ENCODE peak calls at places on chromosomes 11 and 22, in six cellular contexts. O, F, X, N, J and C are unnamed samples.

GRCh38 chr11:112961146-112961668 is at the start of gene NCAM1:
- DNase-seq in O (no peak), F (peak; percentile 68), X (peak; percentile 67), N (peak; percentile 25), J (no peak), C (no peak)

GRCh38 chr11:120651836-120652235 is 140.3 kb downstream of the GRIK4 start:
- DNase-seq in O (no peak), F (no peak), X (no peak), N (no peak), J (no peak), C (no peak)

GRCh38 chr11:1310315-1310687 is 869 bp upstream of the TOLLIP start:
- DNase-seq in O (no peak), F (no peak), X (no peak), N (no peak), J (no peak), C (no peak)

GRCh38 chr22:32994046-32994827 is 63.9 kb downstream of the SYN3 start:
- DNase-seq in O (no peak), F (no peak), X (no peak), N (no peak), J (no peak), C (no peak)

GRCh38 chr22:46763051-46763705 is 728 bp downstream of the TBC1D22A start:
- DNase-seq in O (no peak), F (no peak), X (no peak), N (peak; percentile 56), J (peak; percentile 68), C (no peak)

GRCh38 chr11:126034026-126034822 is 28.4 kb downstream of the CDON start:
- DNase-seq in O (no peak), F (no peak), X (no peak), N (no peak), J (no peak), C (no peak)

GRCh38 chr22:45832959-45833580 is 143.9 kb downstream of the WNT7B start:
- DNase-seq in O (no peak), F (no peak), X (no peak), N (no peak), J (no peak), C (no peak)

GRCh38 chr22:46931414-46931813 is 169.0 kb downstream of the TBC1D22A start:
- DNase-seq in O (no peak), F (peak; percentile 31), X (no peak), N (no peak), J (no peak), C (peak; percentile 5)

GRCh38 chr11:69817265-69818236 is 1.7 kb downstream of the FGF3 start:
- DNase-seq in O (no peak), F (peak; percentile 28), X (no peak), N (no peak), J (no peak), C (no peak)

GRCh38 chr11:15829312-15829711 is 527.0 kb downstream of the SOX6 start:
- DNase-seq in O (no peak), F (no peak), X (no peak), N (no peak), J (no peak), C (no peak)

GRCh38 chr11:69272961-69273461 is 20.9 kb upstream of the MYEOV start:
- DNase-seq in O (no peak), F (no peak), X (peak; percentile 49), N (no peak), J (no peak), C (no peak)

DNA sequence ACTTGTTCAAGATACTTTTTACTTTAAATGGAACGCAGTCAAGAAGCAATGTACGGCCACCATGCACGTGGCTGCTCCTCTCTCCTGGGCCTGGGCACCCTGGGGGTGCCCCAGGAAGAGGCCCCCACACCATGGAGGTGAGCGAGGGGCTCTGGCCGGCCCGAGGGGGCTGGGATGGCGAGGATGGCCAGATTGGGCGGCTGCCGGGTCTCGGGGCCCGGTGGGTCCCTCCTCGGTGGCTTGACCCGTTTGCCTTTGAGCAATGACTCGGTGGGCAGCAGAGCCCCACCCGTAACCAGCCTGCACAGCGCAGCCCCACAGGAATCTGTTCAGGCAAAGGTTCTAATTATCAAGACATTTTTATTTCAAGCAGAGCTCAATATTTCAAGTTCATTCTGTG is 167.4 kb downstream of the BRD1 start:
- DNase-seq in O (no peak), F (no peak), X (no peak), N (no peak), J (no peak), C (no peak)
- TF ChIP-seq CTCF in O (no peak), F (no peak), X (no peak), N (no peak), J (no peak), C (no peak)

GRCh38 chr22:26377170-26377825 is 51.8 kb upstream of the ASPHD2 start:
- DNase-seq in O (no peak), F (no peak), X (no peak), N (no peak), J (no peak), C (no peak)
- TF ChIP-seq CTCF in O (no peak), F (no peak), X (no peak), N (no peak), J (no peak), C (no peak)

GRCh38 chr11:116930586-116930985 is 93.2 kb upstream of the APOA1 start:
- DNase-seq in O (no peak), F (no peak), X (no peak), N (no peak), J (no peak), C (no peak)

GRCh38 chr11:116929393-116930090 is 92.1 kb upstream of the APOA1 start:
- DNase-seq in O (no peak), F (no peak), X (no peak), N (no peak), J (no peak), C (no peak)

GRCh38 chr11:116932182-116932581 is 94.8 kb upstream of the APOA1 start:
- DNase-seq in O (no peak), F (no peak), X (no peak), N (no peak), J (no peak), C (no peak)

GRCh38 chr11:116930177-116930576 is 92.8 kb upstream of the APOA1 start:
- DNase-seq in O (no peak), F (no peak), X (no peak), N (no peak), J (peak; percentile 66), C (no peak)

GRCh38 chr11:116931206-116931953 is 94.0 kb upstream of the APOA1 start:
- DNase-seq in O (no peak), F (peak; percentile 56), X (no peak), N (no peak), J (no peak), C (no peak)
- TF ChIP-seq CTCF in O (no peak), F (no peak), X (no peak), N (no peak), J (no peak), C (no peak)

GRCh38 chr22:27682438-27682837 is 119.1 kb downstream of the MN1 start:
- DNase-seq in O (no peak), F (no peak), X (no peak), N (no peak), J (no peak), C (no peak)
- TF ChIP-seq CTCF in O (peak; percentile 21), F (no peak), X (no peak), N (no peak), J (no peak), C (peak; percentile 62)

GRCh38 chr11:20337526-20338154 is 25.9 kb upstream of the HTATIP2 start:
- DNase-seq in O (no peak), F (peak; percentile 42), X (no peak), N (no peak), J (no peak), C (peak; percentile 20)
- TF ChIP-seq CTCF in O (peak; percentile 55), F (peak; percentile 63), X (no peak), N (peak; percentile 20), J (no peak), C (peak; percentile 70)

GRCh38 chr11:32154275-32154674 is 63.4 kb downstream of the RCN1 start:
- DNase-seq in O (no peak), F (peak; percentile 18), X (no peak), N (no peak), J (no peak), C (peak; percentile 43)
- TF ChIP-seq CTCF in O (peak; percentile 40), F (no peak), X (no peak), N (no peak), J (no peak), C (peak; percentile 65)

GRCh38 chr11:62064221-62064620 is 59.6 kb upstream of the INCENP start:
- DNase-seq in O (no peak), F (no peak), X (no peak), N (no peak), J (no peak), C (no peak)

GRCh38 chr11:62055970-62056369 is 67.8 kb upstream of the INCENP start:
- DNase-seq in O (no peak), F (no peak), X (no peak), N (no peak), J (no peak), C (no peak)

GRCh38 chr11:62062223-62062861 is 61.5 kb upstream of the INCENP start:
- DNase-seq in O (no peak), F (no peak), X (no peak), N (no peak), J (no peak), C (no peak)

GRCh38 chr11:62057069-62057468 is 66.7 kb upstream of the INCENP start:
- DNase-seq in O (no peak), F (no peak), X (no peak), N (no peak), J (no peak), C (no peak)

DNA sequence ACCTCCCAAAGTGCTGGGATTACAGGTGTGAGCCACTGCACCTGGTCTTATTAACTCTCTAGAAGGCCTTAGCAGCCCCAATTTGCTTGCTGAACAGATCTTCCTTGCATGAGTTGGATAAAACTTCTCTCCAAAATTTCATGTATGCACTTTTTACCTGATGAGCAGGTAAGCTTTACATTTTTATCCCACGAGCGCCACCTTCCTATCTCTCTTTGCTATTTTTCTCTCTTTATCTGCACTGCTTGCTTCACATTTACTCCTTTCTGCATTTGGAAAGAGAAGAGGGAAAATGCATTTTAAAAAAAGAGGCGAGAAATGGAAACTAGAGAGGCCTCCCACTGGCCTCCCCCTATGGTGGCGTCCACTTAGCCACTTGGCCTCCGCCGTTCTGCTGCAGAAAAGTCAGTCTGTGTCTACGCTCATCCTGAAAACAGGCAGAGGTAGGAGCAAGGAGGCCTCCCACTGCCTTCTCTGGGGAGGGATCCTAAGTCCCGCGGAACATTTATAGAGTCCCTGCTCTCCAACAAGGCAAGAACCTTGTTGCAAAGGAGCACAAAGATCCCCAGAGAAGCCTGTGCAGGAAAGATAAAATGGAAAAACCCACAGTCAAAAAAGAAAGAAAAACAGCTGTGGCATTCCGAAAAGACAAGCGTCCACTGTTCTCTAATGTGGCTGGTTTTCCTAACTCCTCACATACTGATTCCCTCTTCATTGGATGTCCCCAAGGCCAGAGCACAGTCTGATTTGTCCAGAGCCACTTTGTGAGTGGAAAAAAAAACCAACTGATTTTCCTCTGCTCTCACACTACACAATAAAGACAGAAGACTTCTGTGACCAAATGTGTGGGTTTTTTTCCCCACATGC is 62.2 kb upstream of the INCENP start:
- DNase-seq in O (no peak), F (no peak), X (no peak), N (no peak), J (no peak), C (no peak)
- TF ChIP-seq CTCF in O (no peak), F (no peak), X (no peak), N (no peak), J (no peak), C (no peak)

DNA sequence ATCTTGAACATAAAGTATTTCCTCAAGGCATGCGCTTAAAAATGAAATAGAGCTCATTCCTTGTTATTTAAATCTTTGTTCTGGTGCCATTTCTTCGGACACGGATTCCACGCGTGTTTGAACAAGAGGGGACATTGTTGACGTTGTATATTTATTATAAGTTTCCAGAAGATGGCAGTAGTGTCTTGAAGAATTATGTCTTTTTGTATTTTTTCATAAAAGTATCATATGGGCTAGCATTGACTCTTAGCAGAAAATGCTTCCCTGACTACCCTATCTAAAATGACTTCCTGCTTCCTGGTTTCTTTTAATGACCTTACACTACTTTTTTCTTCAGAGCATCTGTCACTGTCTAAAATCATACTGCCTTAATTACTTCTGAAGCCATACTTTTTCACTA is 20.4 kb downstream of the BIRC2 start:
- DNase-seq in O (no peak), F (peak; percentile 29), X (no peak), N (no peak), J (no peak), C (no peak)
- TF ChIP-seq CTCF in O (peak; percentile 17), F (peak; percentile 46), X (no peak), N (no peak), J (peak; percentile 70), C (peak; percentile 51)